ENCODE peak calls at places on chromosomes 12 and 14, in five cellular contexts. N, Y, U, V and A are unnamed samples.

GRCh38 chr14:80572666-80573065 is 361.4 kb upstream of the DIO2 start:
- DNase-seq in V (no peak), U (no peak), Y (no peak), N (no peak), A (no peak)

GRCh38 chr14:24848427-24848826 is 201.5 kb downstream of the STXBP6 start:
- DNase-seq in V (no peak), U (no peak), Y (no peak), N (no peak), A (no peak)

GRCh38 chr14:75469606-75470237 is 41.9 kb downstream of the JDP2 start:
- DNase-seq in N (peak), U (no peak), Y (no peak), V (no peak), A (no peak)

GRCh38 chr12:125983784-125984510 is 918.7 kb downstream of the AACS start:
- DNase-seq in V (no peak), U (no peak), N (no peak), Y (peak), A (no peak)

GRCh38 chr14:99572173-99572999 is 31.6 kb downstream of the CCDC85C start:
- DNase-seq in U (no peak), N (no peak), Y (no peak), V (no peak), A (no peak)

GRCh38 chr12:113936460-113936859 is 29.7 kb downstream of the RBM19 start:
- DNase-seq in N (no peak), V (no peak), Y (no peak), U (no peak), A (no peak)

GRCh38 chr12:32181498-32182175 is 75.0 kb downstream of the BICD1 start:
- DNase-seq in U (no peak), Y (no peak), N (no peak), V (no peak), A (no peak)

GRCh38 chr12:87679262-87679661 is 349.9 kb downstream of the C12orf50 start:
- DNase-seq in V (no peak), Y (no peak), U (no peak), N (no peak), A (no peak)

GRCh38 chr14:104867371-104868059 is 2.4 kb downstream of the CEP170B start:
- DNase-seq in V (no peak), U (no peak), Y (no peak), N (peak), A (no peak)

GRCh38 chr12:6834254-6834653 is 6.0 kb downstream of the P3H3 start:
- DNase-seq in V (no peak), Y (no peak), N (no peak), U (no peak), A (no peak)

GRCh38 chr12:105091495-105092206 is 7.4 kb upstream of the ALDH1L2 start:
- DNase-seq in N (no peak), V (no peak), U (no peak), Y (no peak), A (no peak)

GRCh38 chr14:105845725-105846309 is 319.4 kb downstream of the TMEM121 start:
- DNase-seq in U (no peak), V (no peak), Y (no peak), N (peak), A (no peak)

GRCh38 chr12:29320295-29321090 is 60.5 kb downstream of the ERGIC2 start:
- DNase-seq in V (no peak), Y (no peak), U (no peak), N (no peak), A (no peak)

GRCh38 chr12:58069268-58069967 is 128.1 kb downstream of the ATP23 start:
- DNase-seq in N (no peak), Y (no peak), U (no peak), V (no peak), A (no peak)

GRCh38 chr12:111643428-111643826 is 42.3 kb downstream of the BRAP start:
- DNase-seq in Y (no peak), U (no peak), V (no peak), N (no peak), A (no peak)

GRCh38 chr12:130617219-130617618 is 98.9 kb downstream of the RIMBP2 start:
- DNase-seq in N (no peak), V (peak), Y (no peak), U (no peak), A (no peak)

GRCh38 chr14:72701610-72702009 is 192.3 kb downstream of the DPF3 start:
- DNase-seq in N (no peak), U (no peak), V (no peak), Y (no peak), A (no peak)

GRCh38 chr12:18400186-18400585 is 138.9 kb downstream of the PIK3C2G start:
- DNase-seq in N (no peak), V (no peak), U (no peak), Y (no peak), A (no peak)

GRCh38 chr12:92505373-92506340 is 197.1 kb upstream of the PLEKHG7 start:
- DNase-seq in N (peak), V (no peak), Y (no peak), U (peak), A (peak)

GRCh38 chr12:9651265-9651729 is 18.2 kb upstream of the CLEC2D start:
- DNase-seq in V (no peak), Y (no peak), U (no peak), N (no peak), A (no peak)

GRCh38 chr14:65225299-65226159 is 123.2 kb upstream of the MAX start:
- DNase-seq in Y (no peak), U (no peak), V (no peak), N (no peak), A (no peak)

GRCh38 chr12:79934309-79935020 is 432 bp downstream of the PPP1R12A start:
- DNase-seq in V (peak), N (no peak), Y (peak), U (no peak), A (peak)

GRCh38 chr14:103519837-103520212 is 2.8 kb downstream of the CKB start:
- DNase-seq in V (no peak), Y (no peak), N (peak), U (no peak), A (no peak)

GRCh38 chr12:121186826-121187225 is 23.1 kb upstream of the P2RX4 start:
- DNase-seq in V (no peak), U (no peak), N (no peak), Y (no peak), A (no peak)

GRCh38 chr12:53267309-53268008 is 640 bp upstream of the ESPL1 start:
- DNase-seq in U (no peak), V (no peak), N (no peak), Y (no peak), A (no peak)

GRCh38 chr12:53268637-53269562 is 801 bp downstream of the ESPL1 start:
- DNase-seq in V (no peak), Y (no peak), U (no peak), N (peak), A (no peak)

GRCh38 chr12:53265783-53266182 is 2.3 kb upstream of the ESPL1 start:
- DNase-seq in Y (no peak), U (no peak), N (no peak), V (no peak), A (no peak)

GRCh38 chr12:53268009-53268636 is at the start of gene ESPL1:
- DNase-seq in V (peak), Y (peak), U (peak), N (peak), A (peak)
- TF ChIP-seq CTCF in V (peak), Y (no peak), U (peak), N (no peak), A (no peak)

GRCh38 chr12:4267904-4268548 is 5.5 kb upstream of the CCND2 start:
- DNase-seq in V (no peak), Y (no peak), N (no peak), U (no peak), A (no peak)

GRCh38 chr12:4270016-4270669 is 3.4 kb upstream of the CCND2 start:
- DNase-seq in Y (no peak), U (peak), V (no peak), N (no peak), A (no peak)

GRCh38 chr12:4270670-4271432 is 2.7 kb upstream of the CCND2 start:
- DNase-seq in V (no peak), U (peak), N (peak), Y (peak), A (peak)

GRCh38 chr12:4268549-4269181 is 4.9 kb upstream of the CCND2 start:
- DNase-seq in U (peak), V (no peak), N (peak), Y (no peak), A (no peak)

DNA sequence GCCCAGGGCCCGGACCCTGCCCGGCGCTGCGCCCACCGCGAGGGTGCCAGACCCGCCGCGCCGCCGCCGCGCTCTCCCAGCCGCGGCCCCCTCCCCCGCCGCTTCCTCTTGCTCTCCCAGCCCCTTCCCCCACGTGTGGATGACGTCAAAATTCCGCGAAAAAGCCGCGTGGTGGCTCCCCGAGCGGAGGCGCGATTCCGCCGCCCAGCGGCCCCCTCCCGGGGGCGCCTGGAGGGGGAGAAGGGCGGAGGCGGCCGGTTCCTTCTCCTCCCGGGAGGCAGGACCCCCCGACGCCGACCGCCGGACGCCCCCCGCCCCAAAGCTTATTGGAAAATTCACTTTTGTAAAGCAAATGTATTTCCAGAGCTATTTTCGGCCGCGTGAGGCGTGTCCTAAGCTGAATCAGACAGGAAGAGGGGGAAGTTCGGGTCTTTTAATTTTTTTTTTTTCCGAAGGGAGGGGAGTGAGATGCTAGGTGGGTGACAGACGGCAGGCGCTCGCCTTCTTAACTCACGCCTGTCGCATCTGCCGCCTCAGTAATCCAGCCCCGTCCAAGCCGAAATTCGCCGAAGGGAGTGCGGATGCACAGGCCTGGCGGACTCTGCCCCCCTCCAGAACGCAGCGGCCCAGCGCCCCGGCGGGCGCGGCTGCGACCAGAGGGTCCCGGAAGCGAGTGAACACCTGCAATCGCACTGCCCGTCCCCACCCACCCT is 4.1 kb upstream of the CCND2 start:
- DNase-seq in N (peak), Y (peak), V (peak), U (peak), A (peak)
- TF ChIP-seq CTCF in N (no peak), Y (peak), V (peak), U (no peak), A (peak)

DNA sequence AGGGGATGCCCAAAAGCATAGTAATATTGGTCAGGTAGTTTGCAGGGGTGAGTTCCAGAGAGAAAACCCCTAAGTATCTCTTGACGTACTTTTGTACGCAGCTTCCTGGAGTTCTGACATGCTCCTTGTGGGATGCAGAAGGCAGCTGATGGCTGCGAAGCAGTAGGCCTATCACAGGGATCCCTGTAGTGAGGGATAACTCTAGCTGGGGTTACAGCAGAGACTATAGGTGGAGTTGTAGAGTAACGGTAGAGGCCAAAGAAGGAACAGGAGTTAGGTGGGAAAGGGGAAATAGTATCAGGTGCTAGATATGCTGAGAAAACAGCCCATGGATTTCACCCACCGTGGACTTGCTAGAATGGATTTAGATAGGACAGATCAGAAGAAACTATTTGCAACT is 37.3 kb downstream of the MGST1 start:
- DNase-seq in Y (no peak), V (no peak), U (no peak), N (no peak), A (no peak)
- TF ChIP-seq CTCF in Y (no peak), V (no peak), U (no peak), N (no peak), A (no peak)

DNA sequence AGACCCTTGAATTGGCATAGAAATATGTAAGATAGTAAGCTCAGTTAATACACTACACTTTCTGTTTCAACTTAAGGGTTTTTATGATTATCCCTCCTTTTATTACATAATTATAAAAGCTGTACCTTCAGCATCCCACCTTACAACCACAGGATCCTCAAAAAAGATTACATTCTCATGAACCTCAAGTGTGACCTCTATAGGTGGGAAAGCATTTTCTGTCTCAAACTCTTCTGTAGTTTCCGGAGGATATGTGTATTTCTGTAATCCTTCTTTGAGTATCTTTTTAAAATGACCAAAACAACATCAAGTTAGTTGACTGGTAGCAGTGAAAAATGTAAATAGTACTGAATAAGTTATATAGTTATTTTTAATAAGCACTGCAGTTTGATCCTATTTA is 75.9 kb downstream of the DNAI7 start:
- DNase-seq in U (no peak), V (no peak), Y (peak), N (no peak), A (peak)
- TF ChIP-seq CTCF in U (no peak), V (peak), Y (no peak), N (no peak), A (peak)

GRCh38 chr14:26935733-26936132 is 337.9 kb upstream of the NOVA1 start:
- DNase-seq in Y (no peak), V (no peak), N (no peak), U (no peak), A (no peak)

GRCh38 chr14:26934151-26934550 is 336.3 kb upstream of the NOVA1 start:
- DNase-seq in N (no peak), U (no peak), Y (no peak), V (no peak), A (no peak)

GRCh38 chr14:26939756-26940155 is 341.9 kb upstream of the NOVA1 start:
- DNase-seq in Y (no peak), V (no peak), N (no peak), U (no peak), A (no peak)

GRCh38 chr14:26941521-26941920 is 343.7 kb upstream of the NOVA1 start:
- DNase-seq in N (no peak), U (no peak), Y (no peak), V (no peak), A (no peak)

DNA sequence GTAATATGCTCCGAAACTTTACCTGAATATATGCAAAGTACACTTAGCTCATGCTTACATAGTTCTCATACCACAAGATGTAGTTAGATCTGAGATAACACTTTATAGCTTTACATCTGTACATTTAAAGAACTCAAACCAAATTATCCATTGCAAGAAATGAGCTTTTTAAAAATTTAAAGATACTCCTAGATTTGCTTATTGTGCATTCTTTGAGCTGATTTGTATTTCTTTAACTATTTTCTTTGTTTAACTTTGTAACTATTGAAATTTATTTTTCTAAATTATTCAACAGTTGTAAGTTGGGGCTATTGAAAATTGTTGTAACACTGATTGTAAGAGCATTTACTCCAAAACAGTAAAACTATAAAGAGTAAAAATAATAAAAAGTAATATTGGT is 340.2 kb upstream of the NOVA1 start:
- DNase-seq in V (no peak), Y (no peak), U (no peak), N (no peak), A (no peak)
- TF ChIP-seq CTCF in V (no peak), Y (no peak), U (no peak), N (no peak), A (no peak)

DNA sequence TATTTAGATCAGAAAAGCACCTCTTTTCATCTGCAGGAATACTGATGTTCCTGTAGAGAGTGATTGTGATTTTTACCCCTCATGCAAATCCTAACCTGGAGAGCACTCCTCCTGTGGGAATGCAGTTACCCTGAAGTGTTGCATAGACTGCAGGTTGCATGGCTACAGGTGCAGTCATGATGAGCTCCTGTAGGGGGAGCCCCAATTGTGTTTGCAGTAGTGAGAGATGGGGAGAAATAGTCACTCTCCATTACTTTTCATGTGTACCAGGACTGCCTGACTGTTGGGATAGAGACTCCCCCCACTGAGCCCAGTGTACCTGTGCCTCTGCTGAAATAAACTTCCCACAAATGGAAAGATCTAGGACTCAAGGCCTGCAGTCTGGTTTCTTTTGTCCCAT is 1086.5 kb downstream of the SLC6A15 start:
- DNase-seq in V (no peak), U (no peak), Y (peak), N (no peak), A (peak)
- TF ChIP-seq CTCF in V (peak), U (no peak), Y (peak), N (peak), A (peak)